ENCODE peak calls at places on chromosomes 3 and 15, in four cellular contexts. One of them, this sample, is unnamed.

GRCh38 chr3:172225215-172225707 is 185.9 kb downstream of the FNDC3B start:
- DNase-seq in SK-N-SH: no peak
- DNase-seq in K562: no peak
- DNase-seq in GM12878: no peak
- DNase-seq in this sample: no peak

GRCh38 chr3:158403013-158403412 is 168.0 kb upstream of the MLF1 start:
- DNase-seq in SK-N-SH: peak; percentile 21
- DNase-seq in K562: no peak
- DNase-seq in GM12878: no peak
- DNase-seq in this sample: no peak

GRCh38 chr15:73078722-73079121 is 26.5 kb downstream of the NEO1 start:
- DNase-seq in SK-N-SH: no peak
- DNase-seq in K562: no peak
- DNase-seq in GM12878: no peak
- DNase-seq in this sample: no peak

GRCh38 chr15:56537881-56538280 is 72.9 kb upstream of the MNS1 start:
- DNase-seq in SK-N-SH: no peak
- DNase-seq in K562: no peak
- DNase-seq in GM12878: no peak
- DNase-seq in this sample: no peak

GRCh38 chr3:196872316-196872715 is 4.6 kb downstream of the SENP5 start:
- DNase-seq in SK-N-SH: no peak
- DNase-seq in K562: no peak
- DNase-seq in GM12878: no peak
- DNase-seq in this sample: no peak

GRCh38 chr3:177905173-177905894 is 630.9 kb upstream of the KCNMB2 start:
- DNase-seq in SK-N-SH: no peak
- DNase-seq in K562: no peak
- DNase-seq in GM12878: no peak
- DNase-seq in this sample: no peak

GRCh38 chr3:123258811-123259420 is 57.2 kb downstream of the SEC22A start:
- DNase-seq in SK-N-SH: peak; percentile 56
- DNase-seq in K562: peak; percentile 9
- DNase-seq in GM12878: no peak
- DNase-seq in this sample: no peak

GRCh38 chr3:31116651-31117050 is 222.2 kb upstream of the GADL1 start:
- DNase-seq in SK-N-SH: no peak
- DNase-seq in K562: no peak
- DNase-seq in GM12878: no peak
- DNase-seq in this sample: no peak

GRCh38 chr3:124928333-124929202 is 6.0 kb downstream of the MUC13 start:
- DNase-seq in SK-N-SH: peak; percentile 39
- DNase-seq in K562: peak; percentile 17
- DNase-seq in GM12878: no peak
- DNase-seq in this sample: no peak

GRCh38 chr3:36698314-36698713 is 66.0 kb downstream of the DCLK3 start:
- DNase-seq in SK-N-SH: no peak
- DNase-seq in K562: no peak
- DNase-seq in GM12878: no peak
- DNase-seq in this sample: no peak

GRCh38 chr3:19213608-19214220 is 65.4 kb downstream of the KCNH8 start:
- DNase-seq in SK-N-SH: no peak
- DNase-seq in K562: no peak
- DNase-seq in GM12878: no peak
- DNase-seq in this sample: no peak

GRCh38 chr3:36843065-36844051 is 79.0 kb upstream of the DCLK3 start:
- DNase-seq in SK-N-SH: peak; percentile 43
- DNase-seq in K562: peak; percentile 69
- DNase-seq in GM12878: peak; percentile 15
- DNase-seq in this sample: peak; percentile 79

GRCh38 chr15:90633361-90633760 is 83.8 kb upstream of the BLM start:
- DNase-seq in SK-N-SH: no peak
- DNase-seq in K562: no peak
- DNase-seq in GM12878: no peak
- DNase-seq in this sample: no peak

GRCh38 chr3:124351430-124352142 is 359.7 kb upstream of the ROPN1 start:
- DNase-seq in SK-N-SH: peak; percentile 62
- DNase-seq in K562: peak; percentile 18
- DNase-seq in GM12878: no peak
- DNase-seq in this sample: no peak

GRCh38 chr3:177855021-177855420 is 657.7 kb upstream of the TBL1XR1 start:
- DNase-seq in SK-N-SH: no peak
- DNase-seq in K562: no peak
- DNase-seq in GM12878: no peak
- DNase-seq in this sample: no peak

GRCh38 chr3:55128201-55128870 is 200.5 kb upstream of the LRTM1 start:
- DNase-seq in SK-N-SH: peak; percentile 39
- DNase-seq in K562: no peak
- DNase-seq in GM12878: no peak
- DNase-seq in this sample: no peak

GRCh38 chr3:171753665-171754408 is 56.4 kb downstream of the PLD1 start:
- DNase-seq in SK-N-SH: no peak
- DNase-seq in K562: no peak
- DNase-seq in GM12878: no peak
- DNase-seq in this sample: no peak

GRCh38 chr3:188749010-188749617 is 422.7 kb upstream of the TPRG1 start:
- DNase-seq in SK-N-SH: peak; percentile 5
- DNase-seq in K562: peak; percentile 16
- DNase-seq in GM12878: no peak
- DNase-seq in this sample: peak; percentile 68

GRCh38 chr15:87354661-87355410 is 901.7 kb downstream of the NTRK3 start:
- DNase-seq in SK-N-SH: no peak
- DNase-seq in K562: no peak
- DNase-seq in GM12878: no peak
- DNase-seq in this sample: no peak

GRCh38 chr15:67937153-67937761 is 97.4 kb upstream of the RNU6-1 start:
- DNase-seq in SK-N-SH: no peak
- DNase-seq in K562: peak; percentile 38
- DNase-seq in GM12878: no peak
- DNase-seq in this sample: no peak

GRCh38 chr3:72306800-72307341 is 521.9 kb upstream of the PROK2 start:
- DNase-seq in SK-N-SH: peak; percentile 84
- DNase-seq in K562: no peak
- DNase-seq in GM12878: no peak
- DNase-seq in this sample: no peak

GRCh38 chr3:49377483-49377882 is 19.3 kb upstream of the GPX1 start:
- DNase-seq in SK-N-SH: no peak
- DNase-seq in K562: no peak
- DNase-seq in GM12878: peak; percentile 42
- DNase-seq in this sample: no peak

GRCh38 chr3:30103186-30103585 is 503.2 kb upstream of the TGFBR2 start:
- DNase-seq in SK-N-SH: no peak
- DNase-seq in K562: no peak
- DNase-seq in GM12878: no peak
- DNase-seq in this sample: no peak

GRCh38 chr15:92528736-92529135 is 126.8 kb downstream of the FAM174B start:
- DNase-seq in SK-N-SH: no peak
- DNase-seq in K562: no peak
- DNase-seq in GM12878: no peak
- DNase-seq in this sample: no peak

GRCh38 chr3:59566481-59566975 is 516.7 kb upstream of the CFAP20DC start:
- DNase-seq in SK-N-SH: no peak
- DNase-seq in K562: no peak
- DNase-seq in GM12878: peak; percentile 68
- DNase-seq in this sample: no peak

GRCh38 chr3:18232317-18232716 is 192.8 kb downstream of the SATB1 start:
- DNase-seq in SK-N-SH: no peak
- DNase-seq in K562: no peak
- DNase-seq in GM12878: no peak
- DNase-seq in this sample: no peak

GRCh38 chr3:11637901-11638668 is 5.6 kb downstream of the VGLL4 start:
- DNase-seq in SK-N-SH: peak; percentile 27
- DNase-seq in K562: no peak
- DNase-seq in GM12878: no peak
- DNase-seq in this sample: no peak

GRCh38 chr3:156489462-156489911 is 65.4 kb downstream of the SSR3 start:
- DNase-seq in SK-N-SH: no peak
- DNase-seq in K562: no peak
- DNase-seq in GM12878: peak; percentile 8
- DNase-seq in this sample: no peak

GRCh38 chr15:101126618-101127502 is 125.0 kb downstream of the CHSY1 start:
- DNase-seq in SK-N-SH: peak; percentile 63
- DNase-seq in K562: no peak
- DNase-seq in GM12878: no peak
- DNase-seq in this sample: no peak

GRCh38 chr3:67362686-67363085 is 291.7 kb downstream of the SUCLG2 start:
- DNase-seq in SK-N-SH: no peak
- DNase-seq in K562: peak; percentile 14
- DNase-seq in GM12878: no peak
- DNase-seq in this sample: no peak

GRCh38 chr3:183699238-183699947 is 1.8 kb downstream of the YEATS2 start:
- DNase-seq in SK-N-SH: no peak
- DNase-seq in K562: no peak
- DNase-seq in GM12878: no peak
- DNase-seq in this sample: no peak

GRCh38 chr3:134829716-134830115 is 34.7 kb downstream of the EPHB1 start:
- DNase-seq in SK-N-SH: no peak
- DNase-seq in K562: no peak
- DNase-seq in GM12878: no peak
- DNase-seq in this sample: no peak

GRCh38 chr15:99211926-99212325 is 37.5 kb downstream of the TTC23 start:
- DNase-seq in SK-N-SH: no peak
- DNase-seq in K562: no peak
- DNase-seq in GM12878: no peak
- DNase-seq in this sample: no peak

GRCh38 chr3:44309500-44309899 is 29.1 kb upstream of the TCAIM start:
- DNase-seq in SK-N-SH: no peak
- DNase-seq in K562: no peak
- DNase-seq in GM12878: no peak
- DNase-seq in this sample: no peak

GRCh38 chr15:76114561-76114960 is 54.8 kb downstream of the TMEM266 start:
- DNase-seq in SK-N-SH: no peak
- DNase-seq in K562: no peak
- DNase-seq in GM12878: no peak
- DNase-seq in this sample: no peak

GRCh38 chr3:61568127-61568526 is 6.8 kb downstream of the PTPRG start:
- DNase-seq in SK-N-SH: no peak
- DNase-seq in K562: no peak
- DNase-seq in GM12878: no peak
- DNase-seq in this sample: no peak

GRCh38 chr15:66613743-66614142 is 47.9 kb upstream of the LCTL start:
- DNase-seq in SK-N-SH: no peak
- DNase-seq in K562: no peak
- DNase-seq in GM12878: no peak
- DNase-seq in this sample: no peak

DNA sequence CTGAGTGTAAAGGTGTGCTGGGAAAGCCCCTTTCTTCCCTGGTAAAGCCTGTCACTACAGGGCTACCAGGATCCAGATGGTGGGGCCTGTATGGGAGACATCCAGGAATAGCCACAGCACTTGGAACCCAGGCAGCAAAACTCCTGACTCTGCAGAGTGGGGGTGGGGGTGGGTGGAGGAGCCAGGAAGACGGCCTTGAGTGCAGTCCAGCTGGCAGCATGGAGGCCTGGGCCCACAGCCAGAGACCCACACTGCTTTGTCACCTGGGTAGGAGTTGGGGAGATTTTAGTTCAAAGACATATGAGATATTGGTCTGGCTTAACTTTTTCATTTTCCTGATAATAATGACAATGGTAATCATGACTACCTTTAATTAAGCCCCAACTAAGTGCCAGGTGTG is 116.7 kb upstream of the MRPS22 start:
- DNase-seq in SK-N-SH: no peak
- DNase-seq in K562: no peak
- DNase-seq in GM12878: no peak
- DNase-seq in this sample: no peak
- TF ChIP-seq NRF1 in SK-N-SH: no peak
- TF ChIP-seq NRF1 in K562: no peak
- TF ChIP-seq NRF1 in GM12878: no peak
- TF ChIP-seq NRF1 in this sample: no peak

GRCh38 chr15:42038401-42038800 is 17.6 kb upstream of the PLA2G4E start:
- DNase-seq in SK-N-SH: no peak
- DNase-seq in K562: no peak
- DNase-seq in GM12878: no peak
- DNase-seq in this sample: no peak
- TF ChIP-seq NRF1 in SK-N-SH: no peak
- TF ChIP-seq NRF1 in K562: no peak
- TF ChIP-seq NRF1 in GM12878: no peak
- TF ChIP-seq NRF1 in this sample: no peak

GRCh38 chr3:15967577-15967976 is 169.8 kb upstream of the ANKRD28 start:
- DNase-seq in SK-N-SH: no peak
- DNase-seq in K562: no peak
- DNase-seq in GM12878: no peak
- DNase-seq in this sample: no peak

GRCh38 chr3:15959434-15959811 is 161.6 kb upstream of the ANKRD28 start:
- DNase-seq in SK-N-SH: no peak
- DNase-seq in K562: no peak
- DNase-seq in GM12878: no peak
- DNase-seq in this sample: no peak

GRCh38 chr3:15958692-15959433 is 161.1 kb upstream of the ANKRD28 start:
- DNase-seq in SK-N-SH: peak; percentile 21
- DNase-seq in K562: no peak
- DNase-seq in GM12878: no peak
- DNase-seq in this sample: no peak

GRCh38 chr3:15969874-15970640 is 172.3 kb upstream of the ANKRD28 start:
- DNase-seq in SK-N-SH: no peak
- DNase-seq in K562: no peak
- DNase-seq in GM12878: no peak
- DNase-seq in this sample: no peak

GRCh38 chr3:15964605-15965061 is 166.9 kb upstream of the ANKRD28 start:
- DNase-seq in SK-N-SH: no peak
- DNase-seq in K562: no peak
- DNase-seq in GM12878: no peak
- DNase-seq in this sample: no peak
- TF ChIP-seq NRF1 in SK-N-SH: no peak
- TF ChIP-seq NRF1 in K562: no peak
- TF ChIP-seq NRF1 in GM12878: no peak
- TF ChIP-seq NRF1 in this sample: no peak

DNA sequence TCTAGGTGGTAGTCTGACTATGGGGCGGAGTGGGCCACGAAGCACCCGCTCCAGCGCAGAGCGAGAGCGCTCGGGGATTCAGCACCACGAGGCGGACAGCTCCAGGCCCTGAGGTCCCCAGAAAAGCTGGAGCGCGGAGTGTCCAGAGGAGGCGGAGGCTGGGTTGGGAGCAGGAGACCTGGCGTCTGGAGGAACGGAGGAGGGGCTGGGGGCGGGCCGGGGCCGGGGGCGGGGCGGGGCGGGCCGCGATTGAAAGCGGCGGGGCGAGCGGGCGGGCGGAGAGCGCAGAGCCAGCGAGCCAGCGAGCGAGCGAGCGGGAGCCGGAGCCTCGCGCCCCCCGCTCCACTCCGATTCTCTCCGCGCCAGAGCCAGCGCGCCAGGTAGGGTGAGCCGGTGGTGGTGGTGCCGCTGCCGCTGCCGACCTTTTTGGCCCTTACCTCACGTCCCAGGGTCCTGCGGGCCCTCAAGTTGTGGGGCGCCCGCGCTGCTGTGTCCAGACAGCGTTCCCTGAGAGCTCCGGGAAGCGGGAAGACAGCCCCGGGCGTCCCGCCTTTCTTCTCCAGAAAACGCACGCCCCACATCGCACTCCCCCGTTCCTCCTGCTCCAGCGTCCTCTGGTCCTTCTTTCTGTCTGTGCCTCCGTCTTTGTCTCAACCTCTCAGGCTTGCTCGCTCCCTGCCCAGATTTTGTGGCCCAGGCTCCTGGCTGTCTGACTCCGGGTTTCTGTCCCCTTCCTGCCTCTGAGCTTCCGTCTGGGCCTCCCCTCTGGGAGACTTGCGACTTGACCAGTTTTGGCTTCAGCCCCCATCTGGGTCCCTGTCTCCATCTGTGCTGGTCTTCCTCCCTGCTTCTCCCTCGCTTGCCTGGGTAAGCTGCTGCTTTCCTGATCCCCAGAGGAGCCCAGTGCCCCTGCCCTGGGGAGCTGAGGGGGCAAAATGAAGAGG is at the start of gene GRM2:
- DNase-seq in SK-N-SH: peak; percentile 97
- DNase-seq in K562: peak; percentile 88
- DNase-seq in GM12878: no peak
- DNase-seq in this sample: peak; percentile 53
- TF ChIP-seq NRF1 in SK-N-SH: no peak
- TF ChIP-seq NRF1 in K562: no peak
- TF ChIP-seq NRF1 in GM12878: no peak
- TF ChIP-seq NRF1 in this sample: no peak